ENCODE peak calls at places on chromosome 9, in four cellular contexts. P is tibial nerve, U is sigmoid colon, S is IMR-90. N is an unnamed sample.

GRCh38 chr9:114823416-114823815 is 17.6 kb upstream of the TNFSF15 start:
- DNase-seq in P (no peak), U (no peak), S (no peak), N (no peak)

GRCh38 chr9:134393582-134394280 is 67.5 kb downstream of the RXRA start:
- DNase-seq in P (no peak), U (no peak), S (no peak), N (no peak)

GRCh38 chr9:82604947-82605656 is 457.8 kb downstream of the RASEF start:
- DNase-seq in P (peak), U (no peak), S (peak), N (no peak)

GRCh38 chr9:92680166-92681119 is 10.5 kb upstream of the IPPK start:
- DNase-seq in P (no peak), U (no peak), S (peak), N (no peak)

GRCh38 chr9:38440511-38440910 is 16.3 kb upstream of the IGFBPL1 start:
- DNase-seq in P (no peak), U (no peak), S (no peak), N (no peak)

GRCh38 chr9:111825468-111826145 is 30.9 kb upstream of the SHOC1 start:
- DNase-seq in P (no peak), U (no peak), S (peak), N (no peak)

GRCh38 chr9:126625329-126626116 is 11.8 kb downstream of the LMX1B start:
- DNase-seq in P (no peak), U (no peak), S (no peak), N (no peak)

GRCh38 chr9:133371261-133371711 is 4.6 kb downstream of the SURF4 start:
- DNase-seq in P (no peak), U (no peak), S (no peak), N (no peak)

GRCh38 chr9:128008171-128008570 is 27.4 kb upstream of the EEIG1 start:
- DNase-seq in P (no peak), U (no peak), S (no peak), N (no peak)

GRCh38 chr9:135047026-135047350 is 40.5 kb upstream of the OLFM1 start:
- DNase-seq in P (no peak), U (peak), S (no peak), N (no peak)

GRCh38 chr9:98745470-98745869 is 36.7 kb upstream of the GABBR2 start:
- DNase-seq in P (no peak), U (no peak), S (no peak), N (no peak)

GRCh38 chr9:7909537-7909936 is 110.0 kb upstream of the DMAC1 start:
- DNase-seq in P (no peak), U (no peak), S (no peak), N (no peak)

GRCh38 chr9:136688274-136689107 is 1.2 kb upstream of the AGPAT2 start:
- DNase-seq in P (no peak), U (no peak), S (no peak), N (no peak)
- H3K4me3 ChIP-seq in P (no peak), U (no peak), S (no peak), N (no peak)

DNA sequence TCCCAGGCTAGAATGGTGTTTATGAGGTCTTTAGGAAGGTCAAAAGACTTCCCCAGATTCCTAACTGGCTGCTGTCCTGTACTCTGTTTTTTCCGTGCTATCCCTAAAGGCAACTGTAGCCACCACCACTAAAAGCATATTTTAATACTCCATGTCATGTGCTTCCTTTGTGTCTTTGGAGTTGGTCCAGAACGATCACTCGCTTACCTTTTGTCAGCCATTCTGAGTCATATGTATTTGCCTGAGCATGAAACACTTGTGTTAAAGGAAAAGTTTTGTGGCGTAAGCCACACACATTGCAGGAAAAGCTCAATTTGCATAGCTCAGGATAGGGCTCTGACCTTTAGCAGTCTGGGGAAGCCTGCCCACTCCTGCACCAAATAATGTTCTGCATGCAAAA is 299.6 kb downstream of the NTRK2 start:
- DNase-seq in P (no peak), U (no peak), S (no peak), N (no peak)
- TF ChIP-seq POLR2A in P (no peak), U (no peak), S (no peak), N (no peak)

DNA sequence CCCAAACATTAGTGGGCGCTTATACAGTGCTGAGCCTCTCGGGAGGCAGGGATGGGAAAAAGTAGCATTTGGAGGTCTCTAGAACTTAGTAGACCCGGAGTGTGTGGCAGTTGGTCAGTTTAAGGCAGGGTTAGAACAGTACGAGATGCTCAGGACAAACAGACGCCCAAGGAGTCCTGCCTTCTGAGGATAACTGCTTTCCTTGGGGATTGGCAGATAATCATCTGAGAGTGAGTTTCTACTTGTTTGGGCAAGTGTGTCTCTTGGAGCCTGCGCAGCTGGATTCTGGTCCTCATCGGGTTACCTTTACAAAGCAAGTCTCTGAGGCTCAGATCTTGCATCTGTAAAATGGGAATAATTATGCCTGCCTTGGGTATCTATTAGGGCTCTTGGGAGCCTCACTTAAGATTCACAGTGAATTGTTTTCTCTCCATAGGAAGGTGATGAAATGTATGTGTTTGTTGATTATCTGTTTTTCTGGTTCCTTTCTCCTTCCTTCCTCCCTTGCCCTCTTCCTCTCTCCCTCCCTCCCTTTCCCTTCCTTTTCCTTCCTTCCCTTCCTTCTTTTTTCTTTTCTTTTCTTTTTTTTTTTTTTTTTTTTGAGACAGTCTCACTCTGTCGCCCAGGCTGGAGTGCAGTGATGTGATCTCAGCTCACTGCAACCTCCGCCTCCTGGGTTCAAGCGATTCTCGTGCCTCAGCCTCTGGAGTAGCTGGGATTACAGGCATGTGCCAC is 2.0 kb downstream of the PRRC2B start:
- DNase-seq in P (no peak), U (no peak), S (no peak), N (no peak)
- H3K4me3 ChIP-seq in P (peak), U (peak), S (peak), N (peak)

DNA sequence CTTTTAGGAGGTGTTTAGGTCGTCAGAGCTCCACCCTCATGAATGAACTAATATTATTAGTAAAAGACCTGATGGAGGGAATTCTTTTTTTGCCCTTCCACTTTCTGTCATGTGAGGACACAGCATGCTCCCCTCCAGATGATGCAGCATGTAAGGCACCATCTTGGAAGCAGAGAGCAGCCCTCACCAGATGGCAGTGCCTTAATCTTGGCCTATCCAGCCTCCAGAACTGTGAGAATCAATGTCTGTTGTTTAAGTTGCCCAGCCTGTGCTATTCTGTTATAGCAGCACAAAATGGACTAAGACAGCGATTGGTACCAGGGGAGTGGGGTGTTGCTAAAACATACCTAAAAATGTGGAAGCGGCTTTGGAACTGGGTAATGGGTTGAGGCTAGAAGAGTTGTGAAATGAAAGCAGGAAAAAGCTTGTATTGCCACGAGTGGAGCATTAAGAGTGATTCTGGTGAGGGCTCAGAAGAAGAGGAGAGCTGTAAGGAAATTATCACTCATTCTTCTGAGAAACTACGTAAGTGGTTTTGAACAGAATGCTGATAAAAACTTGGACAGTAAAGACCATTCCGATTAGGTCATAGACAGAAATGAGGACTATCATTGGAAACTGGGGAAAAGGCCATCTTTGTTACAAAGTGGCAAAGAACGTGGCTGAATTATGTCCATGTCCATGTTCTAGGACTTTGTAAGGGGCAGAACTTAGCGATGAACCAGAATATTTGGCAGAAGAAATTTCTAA is 28.6 kb downstream of the PTPDC1 start:
- DNase-seq in P (no peak), U (no peak), S (no peak), N (no peak)
- TF ChIP-seq POLR2A in P (no peak), U (no peak), S (no peak), N (no peak)

DNA sequence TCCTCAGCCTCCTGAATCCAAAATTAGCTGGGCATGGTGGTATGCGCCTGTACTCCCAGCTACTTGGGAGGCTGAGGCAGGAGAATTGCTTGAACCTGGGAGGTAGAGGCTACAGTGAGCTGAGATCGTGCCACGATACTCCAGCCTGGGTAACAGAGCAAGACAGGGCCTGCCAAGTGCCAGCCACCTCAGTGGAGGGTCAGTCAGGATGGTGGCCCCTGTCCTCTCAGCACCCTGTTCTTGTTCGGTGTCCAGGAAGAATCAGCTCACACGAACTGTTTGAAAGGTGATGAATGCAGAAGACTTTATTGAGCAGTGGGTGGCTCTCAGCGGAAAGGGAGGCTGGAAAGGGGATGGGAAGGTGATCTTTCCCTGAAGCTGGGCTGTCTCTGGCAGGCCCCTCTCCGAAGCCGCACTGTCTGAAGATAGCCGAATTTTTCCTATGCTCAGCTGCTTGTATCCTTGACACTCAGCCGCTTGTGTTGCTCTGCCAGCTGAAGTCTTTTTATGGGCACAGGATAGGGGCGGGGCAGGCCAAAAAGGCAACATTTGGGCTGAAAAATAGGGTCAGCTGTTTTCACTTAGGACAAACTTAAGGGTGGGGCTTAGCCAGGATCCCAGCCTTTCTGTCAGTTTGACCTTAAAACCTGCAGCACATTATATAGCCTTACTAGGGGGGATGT is 50.9 kb downstream of the UBE2R2 start:
- DNase-seq in P (peak), U (peak), S (no peak), N (peak)
- H3K4me3 ChIP-seq in P (no peak), U (no peak), S (no peak), N (no peak)

DNA sequence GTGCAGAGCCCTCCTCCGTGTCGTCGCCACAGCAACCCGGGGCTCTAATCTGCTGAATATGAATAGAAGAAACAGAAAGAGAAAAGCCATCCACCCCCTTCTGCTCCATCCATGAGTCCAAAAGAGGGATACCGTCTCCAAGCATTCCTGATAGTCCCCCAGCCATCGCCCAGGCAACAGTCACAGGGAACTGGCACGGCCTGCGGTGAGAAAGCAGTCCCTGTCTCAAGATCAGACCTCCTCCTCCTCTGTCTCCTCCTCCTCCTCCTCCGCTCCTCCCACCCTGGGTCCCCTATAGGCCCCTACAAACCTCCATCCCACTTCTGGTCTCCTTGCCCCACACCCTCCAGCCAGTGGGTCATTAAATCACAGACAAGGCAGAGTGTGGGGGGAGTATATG is 308.1 kb upstream of the MPDZ start:
- DNase-seq in P (no peak), U (no peak), S (no peak), N (no peak)
- TF ChIP-seq POLR2A in P (no peak), U (no peak), S (no peak), N (no peak)